ENCODE peak calls at places on chromosomes 1 and 21, in nine cellular contexts. One of them, this sample, is unnamed.

GRCh38 chr21:17690078-17690494 is 77.4 kb upstream of the BTG3 start:
- DNase-seq in CD8-positive, alpha-beta memory T cell: no peak
- DNase-seq in spleen: no peak
- DNase-seq in K562: no peak
- DNase-seq in sigmoid colon: no peak
- DNase-seq in upper lobe of right lung: no peak
- DNase-seq in cardiac muscle cell: no peak
- DNase-seq in psoas muscle: no peak
- DNase-seq in astrocyte of the spinal cord: no peak
- DNase-seq in this sample: no peak

GRCh38 chr1:206826409-206826808 is 39.0 kb upstream of the IL20 start:
- DNase-seq in upper lobe of right lung: no peak
- DNase-seq in CD8-positive, alpha-beta memory T cell: no peak
- DNase-seq in sigmoid colon: no peak
- DNase-seq in astrocyte of the spinal cord: no peak
- DNase-seq in spleen: no peak
- DNase-seq in psoas muscle: no peak
- DNase-seq in K562: no peak
- DNase-seq in cardiac muscle cell: no peak
- DNase-seq in this sample: no peak

GRCh38 chr21:37568415-37568814 is 201.8 kb downstream of the DYRK1A start:
- DNase-seq in CD8-positive, alpha-beta memory T cell: no peak
- DNase-seq in sigmoid colon: peak
- DNase-seq in astrocyte of the spinal cord: no peak
- DNase-seq in psoas muscle: no peak
- DNase-seq in spleen: no peak
- DNase-seq in K562: no peak
- DNase-seq in cardiac muscle cell: no peak
- DNase-seq in upper lobe of right lung: no peak
- DNase-seq in this sample: no peak

GRCh38 chr1:81954388-81955023 is 153.8 kb downstream of the ADGRL2 start:
- DNase-seq in CD8-positive, alpha-beta memory T cell: no peak
- DNase-seq in psoas muscle: no peak
- DNase-seq in K562: no peak
- DNase-seq in sigmoid colon: no peak
- DNase-seq in cardiac muscle cell: no peak
- DNase-seq in spleen: no peak
- DNase-seq in upper lobe of right lung: no peak
- DNase-seq in astrocyte of the spinal cord: no peak
- DNase-seq in this sample: no peak

GRCh38 chr1:17061486-17062271 is 7.8 kb upstream of the SDHB start:
- DNase-seq in upper lobe of right lung: no peak
- DNase-seq in sigmoid colon: no peak
- DNase-seq in psoas muscle: no peak
- DNase-seq in astrocyte of the spinal cord: no peak
- DNase-seq in K562: no peak
- DNase-seq in CD8-positive, alpha-beta memory T cell: no peak
- DNase-seq in cardiac muscle cell: no peak
- DNase-seq in spleen: no peak
- DNase-seq in this sample: peak

GRCh38 chr1:116820362-116820761 is 66.1 kb downstream of the CD2 start:
- DNase-seq in upper lobe of right lung: no peak
- DNase-seq in astrocyte of the spinal cord: peak
- DNase-seq in psoas muscle: no peak
- DNase-seq in K562: no peak
- DNase-seq in CD8-positive, alpha-beta memory T cell: no peak
- DNase-seq in cardiac muscle cell: no peak
- DNase-seq in spleen: no peak
- DNase-seq in sigmoid colon: no peak
- DNase-seq in this sample: no peak

GRCh38 chr1:206050655-206051235 is 2.2 kb upstream of the RHEX start:
- DNase-seq in sigmoid colon: no peak
- DNase-seq in K562: no peak
- DNase-seq in psoas muscle: no peak
- DNase-seq in cardiac muscle cell: no peak
- DNase-seq in upper lobe of right lung: no peak
- DNase-seq in spleen: peak
- DNase-seq in CD8-positive, alpha-beta memory T cell: no peak
- DNase-seq in astrocyte of the spinal cord: no peak
- DNase-seq in this sample: peak

GRCh38 chr1:19411612-19412011 is 73.7 kb downstream of the CAPZB start:
- DNase-seq in spleen: no peak
- DNase-seq in astrocyte of the spinal cord: no peak
- DNase-seq in K562: no peak
- DNase-seq in psoas muscle: no peak
- DNase-seq in CD8-positive, alpha-beta memory T cell: no peak
- DNase-seq in cardiac muscle cell: no peak
- DNase-seq in sigmoid colon: no peak
- DNase-seq in upper lobe of right lung: no peak
- DNase-seq in this sample: no peak

GRCh38 chr21:45464309-45464708 is 59.3 kb downstream of the COL18A1 start:
- DNase-seq in cardiac muscle cell: no peak
- DNase-seq in psoas muscle: no peak
- DNase-seq in K562: no peak
- DNase-seq in sigmoid colon: no peak
- DNase-seq in CD8-positive, alpha-beta memory T cell: no peak
- DNase-seq in spleen: peak
- DNase-seq in astrocyte of the spinal cord: no peak
- DNase-seq in upper lobe of right lung: peak
- DNase-seq in this sample: no peak

GRCh38 chr1:51986718-51987117 is 3.8 kb downstream of the RAB3B start:
- DNase-seq in CD8-positive, alpha-beta memory T cell: no peak
- DNase-seq in K562: no peak
- DNase-seq in sigmoid colon: no peak
- DNase-seq in upper lobe of right lung: no peak
- DNase-seq in cardiac muscle cell: no peak
- DNase-seq in spleen: no peak
- DNase-seq in astrocyte of the spinal cord: no peak
- DNase-seq in psoas muscle: no peak
- DNase-seq in this sample: no peak

GRCh38 chr1:41053324-41053723 is 31.8 kb upstream of the SLFNL1 start:
- DNase-seq in astrocyte of the spinal cord: no peak
- DNase-seq in psoas muscle: no peak
- DNase-seq in spleen: no peak
- DNase-seq in cardiac muscle cell: no peak
- DNase-seq in upper lobe of right lung: no peak
- DNase-seq in CD8-positive, alpha-beta memory T cell: no peak
- DNase-seq in sigmoid colon: no peak
- DNase-seq in K562: no peak
- DNase-seq in this sample: peak

GRCh38 chr1:23403038-23403336 is 21.6 kb downstream of the TCEA3 start:
- DNase-seq in upper lobe of right lung: no peak
- DNase-seq in cardiac muscle cell: no peak
- DNase-seq in sigmoid colon: no peak
- DNase-seq in K562: peak
- DNase-seq in CD8-positive, alpha-beta memory T cell: no peak
- DNase-seq in spleen: no peak
- DNase-seq in astrocyte of the spinal cord: peak
- DNase-seq in psoas muscle: no peak
- DNase-seq in this sample: peak

GRCh38 chr1:94463765-94464330 is 45.7 kb downstream of the ABCD3 start:
- DNase-seq in K562: peak
- DNase-seq in CD8-positive, alpha-beta memory T cell: no peak
- DNase-seq in cardiac muscle cell: no peak
- DNase-seq in spleen: no peak
- DNase-seq in astrocyte of the spinal cord: peak
- DNase-seq in psoas muscle: no peak
- DNase-seq in sigmoid colon: no peak
- DNase-seq in upper lobe of right lung: no peak
- DNase-seq in this sample: peak

GRCh38 chr1:212467843-212468482 is 35.2 kb downstream of the NENF start:
- DNase-seq in upper lobe of right lung: peak
- DNase-seq in astrocyte of the spinal cord: no peak
- DNase-seq in spleen: peak
- DNase-seq in psoas muscle: no peak
- DNase-seq in K562: peak
- DNase-seq in CD8-positive, alpha-beta memory T cell: no peak
- DNase-seq in cardiac muscle cell: no peak
- DNase-seq in sigmoid colon: no peak
- DNase-seq in this sample: no peak

GRCh38 chr21:44736291-44737004 is 25.1 kb upstream of the TSPEAR start:
- DNase-seq in astrocyte of the spinal cord: no peak
- DNase-seq in CD8-positive, alpha-beta memory T cell: no peak
- DNase-seq in spleen: no peak
- DNase-seq in sigmoid colon: no peak
- DNase-seq in K562: no peak
- DNase-seq in psoas muscle: no peak
- DNase-seq in upper lobe of right lung: peak
- DNase-seq in cardiac muscle cell: no peak
- DNase-seq in this sample: no peak

GRCh38 chr1:235417101-235417697 is 50.0 kb downstream of the TBCE start:
- DNase-seq in CD8-positive, alpha-beta memory T cell: peak
- DNase-seq in sigmoid colon: peak
- DNase-seq in spleen: no peak
- DNase-seq in psoas muscle: no peak
- DNase-seq in cardiac muscle cell: peak
- DNase-seq in upper lobe of right lung: no peak
- DNase-seq in K562: peak
- DNase-seq in astrocyte of the spinal cord: peak
- DNase-seq in this sample: peak

GRCh38 chr1:172180886-172181285 is 239.6 kb upstream of the C1orf105 start:
- DNase-seq in spleen: peak
- DNase-seq in CD8-positive, alpha-beta memory T cell: no peak
- DNase-seq in sigmoid colon: peak
- DNase-seq in K562: no peak
- DNase-seq in psoas muscle: peak
- DNase-seq in upper lobe of right lung: peak
- DNase-seq in astrocyte of the spinal cord: peak
- DNase-seq in cardiac muscle cell: no peak
- DNase-seq in this sample: no peak

GRCh38 chr1:230572121-230573083 is 69.9 kb upstream of the COG2 start:
- DNase-seq in sigmoid colon: no peak
- DNase-seq in CD8-positive, alpha-beta memory T cell: no peak
- DNase-seq in cardiac muscle cell: no peak
- DNase-seq in astrocyte of the spinal cord: no peak
- DNase-seq in K562: no peak
- DNase-seq in psoas muscle: no peak
- DNase-seq in upper lobe of right lung: no peak
- DNase-seq in spleen: no peak
- DNase-seq in this sample: peak

GRCh38 chr1:222339371-222339947 is 208.4 kb downstream of the HHIPL2 start:
- DNase-seq in K562: no peak
- DNase-seq in cardiac muscle cell: no peak
- DNase-seq in sigmoid colon: no peak
- DNase-seq in upper lobe of right lung: no peak
- DNase-seq in spleen: no peak
- DNase-seq in CD8-positive, alpha-beta memory T cell: no peak
- DNase-seq in astrocyte of the spinal cord: no peak
- DNase-seq in psoas muscle: no peak
- DNase-seq in this sample: no peak

GRCh38 chr1:239914827-239915231 is 176.9 kb upstream of the FMN2 start:
- DNase-seq in sigmoid colon: no peak
- DNase-seq in CD8-positive, alpha-beta memory T cell: no peak
- DNase-seq in psoas muscle: no peak
- DNase-seq in spleen: no peak
- DNase-seq in cardiac muscle cell: no peak
- DNase-seq in astrocyte of the spinal cord: peak
- DNase-seq in upper lobe of right lung: no peak
- DNase-seq in K562: no peak
- DNase-seq in this sample: no peak

GRCh38 chr1:230758705-230759354 is 11.6 kb downstream of the CAPN9 start:
- DNase-seq in cardiac muscle cell: no peak
- DNase-seq in psoas muscle: no peak
- DNase-seq in astrocyte of the spinal cord: no peak
- DNase-seq in sigmoid colon: no peak
- DNase-seq in CD8-positive, alpha-beta memory T cell: no peak
- DNase-seq in upper lobe of right lung: no peak
- DNase-seq in K562: no peak
- DNase-seq in spleen: no peak
- DNase-seq in this sample: no peak

GRCh38 chr1:108559215-108560142 is at the start of gene EEIG2:
- DNase-seq in psoas muscle: peak
- DNase-seq in astrocyte of the spinal cord: peak
- DNase-seq in cardiac muscle cell: peak
- DNase-seq in upper lobe of right lung: peak
- DNase-seq in CD8-positive, alpha-beta memory T cell: peak
- DNase-seq in spleen: peak
- DNase-seq in sigmoid colon: peak
- DNase-seq in K562: peak
- DNase-seq in this sample: peak

GRCh38 chr1:24886241-24886640 is 43.8 kb downstream of the RUNX3 start:
- DNase-seq in astrocyte of the spinal cord: no peak
- DNase-seq in cardiac muscle cell: no peak
- DNase-seq in CD8-positive, alpha-beta memory T cell: no peak
- DNase-seq in sigmoid colon: peak
- DNase-seq in psoas muscle: no peak
- DNase-seq in upper lobe of right lung: no peak
- DNase-seq in spleen: peak
- DNase-seq in K562: no peak
- DNase-seq in this sample: no peak
- H3K4me3 ChIP-seq in astrocyte of the spinal cord: no peak
- H3K4me3 ChIP-seq in cardiac muscle cell: no peak
- H3K4me3 ChIP-seq in CD8-positive, alpha-beta memory T cell: no peak
- H3K4me3 ChIP-seq in sigmoid colon: no peak
- H3K4me3 ChIP-seq in psoas muscle: no peak
- H3K4me3 ChIP-seq in upper lobe of right lung: no peak
- H3K4me3 ChIP-seq in spleen: no peak
- H3K4me3 ChIP-seq in K562: no peak
- H3K4me3 ChIP-seq in this sample: no peak

DNA sequence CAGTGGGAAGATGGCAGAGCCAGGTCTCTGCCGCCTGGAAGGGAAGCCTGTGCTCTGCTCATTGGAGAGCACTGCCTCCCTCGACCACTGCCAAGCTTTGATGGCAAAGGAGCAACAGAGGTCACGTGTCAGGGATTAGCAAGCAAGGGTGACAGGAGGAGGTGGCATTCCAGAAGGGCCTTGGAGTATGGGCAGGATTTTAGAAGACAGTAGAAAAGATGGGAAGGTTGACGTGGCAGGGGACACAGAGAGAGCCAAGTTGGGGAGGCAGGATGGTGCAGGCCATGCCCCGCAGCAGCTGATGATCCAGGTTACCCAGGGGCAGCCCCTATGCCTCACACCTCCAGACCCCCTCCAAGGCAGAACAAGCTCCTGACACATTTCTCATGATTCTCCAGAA is 21.9 kb upstream of the LBR start:
- DNase-seq in K562: no peak
- DNase-seq in sigmoid colon: peak
- DNase-seq in astrocyte of the spinal cord: no peak
- DNase-seq in CD8-positive, alpha-beta memory T cell: no peak
- DNase-seq in spleen: no peak
- DNase-seq in cardiac muscle cell: no peak
- DNase-seq in upper lobe of right lung: peak
- DNase-seq in psoas muscle: no peak
- DNase-seq in this sample: no peak
- H3K4me3 ChIP-seq in K562: no peak
- H3K4me3 ChIP-seq in sigmoid colon: no peak
- H3K4me3 ChIP-seq in astrocyte of the spinal cord: no peak
- H3K4me3 ChIP-seq in CD8-positive, alpha-beta memory T cell: no peak
- H3K4me3 ChIP-seq in spleen: no peak
- H3K4me3 ChIP-seq in cardiac muscle cell: no peak
- H3K4me3 ChIP-seq in upper lobe of right lung: no peak
- H3K4me3 ChIP-seq in psoas muscle: no peak
- H3K4me3 ChIP-seq in this sample: no peak

GRCh38 chr1:113140588-113141446 is 67.8 kb downstream of the LRIG2 start:
- DNase-seq in upper lobe of right lung: peak
- DNase-seq in CD8-positive, alpha-beta memory T cell: peak
- DNase-seq in psoas muscle: peak
- DNase-seq in spleen: no peak
- DNase-seq in K562: peak
- DNase-seq in cardiac muscle cell: peak
- DNase-seq in sigmoid colon: peak
- DNase-seq in astrocyte of the spinal cord: peak
- DNase-seq in this sample: peak
- H3K4me3 ChIP-seq in upper lobe of right lung: no peak
- H3K4me3 ChIP-seq in CD8-positive, alpha-beta memory T cell: no peak
- H3K4me3 ChIP-seq in psoas muscle: peak
- H3K4me3 ChIP-seq in spleen: no peak
- H3K4me3 ChIP-seq in K562: no peak
- H3K4me3 ChIP-seq in cardiac muscle cell: no peak
- H3K4me3 ChIP-seq in sigmoid colon: no peak
- H3K4me3 ChIP-seq in astrocyte of the spinal cord: no peak
- H3K4me3 ChIP-seq in this sample: no peak

GRCh38 chr1:154327466-154328317 is 2.4 kb downstream of the ATP8B2 start:
- DNase-seq in K562: no peak
- DNase-seq in CD8-positive, alpha-beta memory T cell: no peak
- DNase-seq in upper lobe of right lung: no peak
- DNase-seq in sigmoid colon: no peak
- DNase-seq in spleen: no peak
- DNase-seq in cardiac muscle cell: no peak
- DNase-seq in astrocyte of the spinal cord: no peak
- DNase-seq in psoas muscle: no peak
- DNase-seq in this sample: peak
- H3K4me3 ChIP-seq in K562: no peak
- H3K4me3 ChIP-seq in CD8-positive, alpha-beta memory T cell: peak
- H3K4me3 ChIP-seq in upper lobe of right lung: peak
- H3K4me3 ChIP-seq in sigmoid colon: peak
- H3K4me3 ChIP-seq in spleen: peak
- H3K4me3 ChIP-seq in cardiac muscle cell: peak
- H3K4me3 ChIP-seq in astrocyte of the spinal cord: peak
- H3K4me3 ChIP-seq in psoas muscle: peak
- H3K4me3 ChIP-seq in this sample: no peak

This sample was measured in NB4.